ENCODE peak calls at places on chromosome 21, in eight cellular contexts. One of them, this sample, is unnamed.

GRCh38 chr21:18677632-18678031 is 274.0 kb upstream of the TMPRSS15 start:
- DNase-seq in IMR-90: no peak
- DNase-seq in left lung: no peak
- DNase-seq in cardiac muscle cell: no peak
- DNase-seq in osteoblast: no peak
- DNase-seq in MM.1S: no peak
- DNase-seq in endodermal cell: no peak
- DNase-seq in heart right ventricle: no peak
- DNase-seq in this sample: no peak

GRCh38 chr21:42237577-42237976 is 18.6 kb downstream of the ABCG1 start:
- DNase-seq in IMR-90: no peak
- DNase-seq in osteoblast: peak; percentile 67
- DNase-seq in left lung: no peak
- DNase-seq in heart right ventricle: no peak
- DNase-seq in cardiac muscle cell: no peak
- DNase-seq in endodermal cell: no peak
- DNase-seq in MM.1S: no peak
- DNase-seq in this sample: no peak

GRCh38 chr21:38489729-38490128 is 8.5 kb downstream of the ERG start:
- DNase-seq in endodermal cell: no peak
- DNase-seq in heart right ventricle: no peak
- DNase-seq in MM.1S: no peak
- DNase-seq in cardiac muscle cell: no peak
- DNase-seq in left lung: no peak
- DNase-seq in IMR-90: no peak
- DNase-seq in osteoblast: no peak
- DNase-seq in this sample: no peak

GRCh38 chr21:45768741-45769049 is 125.2 kb downstream of the PCBP3 start:
- DNase-seq in MM.1S: no peak
- DNase-seq in IMR-90: no peak
- DNase-seq in left lung: peak; percentile 74
- DNase-seq in endodermal cell: peak; percentile 69
- DNase-seq in osteoblast: no peak
- DNase-seq in cardiac muscle cell: no peak
- DNase-seq in heart right ventricle: no peak
- DNase-seq in this sample: peak; percentile 22

GRCh38 chr21:34812510-34813265 is 143.9 kb downstream of the CLIC6 start:
- DNase-seq in left lung: no peak
- DNase-seq in MM.1S: no peak
- DNase-seq in IMR-90: peak; percentile 99
- DNase-seq in cardiac muscle cell: peak; percentile 58
- DNase-seq in osteoblast: peak; percentile 82
- DNase-seq in endodermal cell: no peak
- DNase-seq in heart right ventricle: no peak
- DNase-seq in this sample: peak; percentile 93

GRCh38 chr21:17436626-17437111 is 76.2 kb upstream of the CXADR start:
- DNase-seq in osteoblast: no peak
- DNase-seq in MM.1S: no peak
- DNase-seq in left lung: no peak
- DNase-seq in endodermal cell: no peak
- DNase-seq in cardiac muscle cell: peak; percentile 62
- DNase-seq in heart right ventricle: no peak
- DNase-seq in IMR-90: no peak
- DNase-seq in this sample: no peak

GRCh38 chr21:34126691-34127090 is 53.3 kb downstream of the MRPS6 start:
- DNase-seq in left lung: no peak
- DNase-seq in MM.1S: no peak
- DNase-seq in endodermal cell: no peak
- DNase-seq in heart right ventricle: no peak
- DNase-seq in osteoblast: no peak
- DNase-seq in cardiac muscle cell: no peak
- DNase-seq in IMR-90: peak; percentile 85
- DNase-seq in this sample: no peak

GRCh38 chr21:36395353-36396111 is 10.3 kb downstream of the CHAF1B start:
- DNase-seq in left lung: no peak
- DNase-seq in heart right ventricle: no peak
- DNase-seq in cardiac muscle cell: no peak
- DNase-seq in IMR-90: no peak
- DNase-seq in endodermal cell: no peak
- DNase-seq in osteoblast: no peak
- DNase-seq in MM.1S: no peak
- DNase-seq in this sample: no peak

GRCh38 chr21:36111238-36111637 is 23.6 kb upstream of the CBR3 start:
- DNase-seq in endodermal cell: no peak
- DNase-seq in left lung: peak; percentile 80
- DNase-seq in heart right ventricle: no peak
- DNase-seq in cardiac muscle cell: no peak
- DNase-seq in MM.1S: no peak
- DNase-seq in IMR-90: no peak
- DNase-seq in osteoblast: no peak
- DNase-seq in this sample: no peak

GRCh38 chr21:31335957-31336738 is 7.9 kb downstream of the TIAM1 start:
- DNase-seq in MM.1S: no peak
- DNase-seq in cardiac muscle cell: peak; percentile 86
- DNase-seq in heart right ventricle: peak; percentile 29
- DNase-seq in left lung: no peak
- DNase-seq in endodermal cell: no peak
- DNase-seq in osteoblast: peak; percentile 94
- DNase-seq in IMR-90: peak; percentile 95
- DNase-seq in this sample: peak; percentile 96

GRCh38 chr21:34988139-34988538 is 61.0 kb downstream of the RUNX1 start:
- DNase-seq in heart right ventricle: no peak
- DNase-seq in IMR-90: no peak
- DNase-seq in osteoblast: no peak
- DNase-seq in MM.1S: no peak
- DNase-seq in left lung: no peak
- DNase-seq in cardiac muscle cell: no peak
- DNase-seq in endodermal cell: no peak
- DNase-seq in this sample: no peak

GRCh38 chr21:44338971-44339910 is at the start of gene CFAP410:
- DNase-seq in heart right ventricle: peak; percentile 92
- DNase-seq in cardiac muscle cell: peak; percentile 98
- DNase-seq in left lung: peak; percentile 97
- DNase-seq in MM.1S: peak; percentile 99
- DNase-seq in IMR-90: peak; percentile 94
- DNase-seq in osteoblast: peak; percentile 100
- DNase-seq in endodermal cell: peak; percentile 97
- DNase-seq in this sample: peak; percentile 96

GRCh38 chr21:44618909-44619308 is 7.0 kb downstream of the KRTAP10-8 start:
- DNase-seq in left lung: no peak
- DNase-seq in MM.1S: no peak
- DNase-seq in osteoblast: no peak
- DNase-seq in heart right ventricle: no peak
- DNase-seq in cardiac muscle cell: no peak
- DNase-seq in endodermal cell: no peak
- DNase-seq in IMR-90: no peak
- DNase-seq in this sample: peak; percentile 19

GRCh38 chr21:43687566-43688395 is 28.4 kb downstream of the RRP1B start:
- DNase-seq in osteoblast: peak; percentile 29
- DNase-seq in MM.1S: no peak
- DNase-seq in cardiac muscle cell: no peak
- DNase-seq in heart right ventricle: peak; percentile 22
- DNase-seq in IMR-90: no peak
- DNase-seq in left lung: no peak
- DNase-seq in endodermal cell: no peak
- DNase-seq in this sample: no peak

GRCh38 chr21:36799869-36800268 is 101.0 kb downstream of the SIM2 start:
- DNase-seq in heart right ventricle: no peak
- DNase-seq in cardiac muscle cell: no peak
- DNase-seq in MM.1S: no peak
- DNase-seq in osteoblast: no peak
- DNase-seq in endodermal cell: no peak
- DNase-seq in left lung: no peak
- DNase-seq in IMR-90: peak; percentile 72
- DNase-seq in this sample: no peak

GRCh38 chr21:42558846-42559245 is 45.2 kb downstream of the SLC37A1 start:
- DNase-seq in cardiac muscle cell: no peak
- DNase-seq in left lung: peak; percentile 51
- DNase-seq in heart right ventricle: no peak
- DNase-seq in IMR-90: no peak
- DNase-seq in endodermal cell: no peak
- DNase-seq in osteoblast: no peak
- DNase-seq in MM.1S: no peak
- DNase-seq in this sample: no peak

GRCh38 chr21:36211660-36212512 is 55.3 kb downstream of the DOP1B start:
- DNase-seq in left lung: no peak
- DNase-seq in MM.1S: no peak
- DNase-seq in IMR-90: peak; percentile 93
- DNase-seq in osteoblast: peak; percentile 95
- DNase-seq in cardiac muscle cell: peak; percentile 57
- DNase-seq in heart right ventricle: no peak
- DNase-seq in endodermal cell: no peak
- DNase-seq in this sample: peak; percentile 91

GRCh38 chr21:41926807-41927171 is 27.0 kb downstream of the C2CD2 start:
- DNase-seq in osteoblast: no peak
- DNase-seq in endodermal cell: no peak
- DNase-seq in IMR-90: no peak
- DNase-seq in MM.1S: no peak
- DNase-seq in cardiac muscle cell: no peak
- DNase-seq in heart right ventricle: no peak
- DNase-seq in left lung: no peak
- DNase-seq in this sample: no peak

GRCh38 chr21:35328856-35329455 is 279.9 kb upstream of the RUNX1 start:
- DNase-seq in endodermal cell: no peak
- DNase-seq in IMR-90: no peak
- DNase-seq in left lung: no peak
- DNase-seq in MM.1S: no peak
- DNase-seq in heart right ventricle: no peak
- DNase-seq in cardiac muscle cell: no peak
- DNase-seq in osteoblast: no peak
- DNase-seq in this sample: no peak

GRCh38 chr21:38944903-38945302 is 139.2 kb downstream of the ETS2 start:
- DNase-seq in endodermal cell: peak; percentile 72
- DNase-seq in osteoblast: no peak
- DNase-seq in IMR-90: no peak
- DNase-seq in heart right ventricle: no peak
- DNase-seq in MM.1S: no peak
- DNase-seq in left lung: no peak
- DNase-seq in cardiac muscle cell: no peak
- DNase-seq in this sample: no peak

GRCh38 chr21:42243026-42243425 is 24.1 kb downstream of the ABCG1 start:
- DNase-seq in heart right ventricle: no peak
- DNase-seq in cardiac muscle cell: no peak
- DNase-seq in MM.1S: no peak
- DNase-seq in endodermal cell: no peak
- DNase-seq in osteoblast: no peak
- DNase-seq in IMR-90: no peak
- DNase-seq in left lung: peak; percentile 39
- DNase-seq in this sample: no peak

GRCh38 chr21:29678616-29679015 is 261.2 kb downstream of the GRIK1 start:
- DNase-seq in IMR-90: no peak
- DNase-seq in cardiac muscle cell: peak; percentile 6
- DNase-seq in endodermal cell: no peak
- DNase-seq in osteoblast: no peak
- DNase-seq in heart right ventricle: no peak
- DNase-seq in MM.1S: no peak
- DNase-seq in left lung: no peak
- DNase-seq in this sample: no peak
- H3K27ac ChIP-seq in IMR-90: no peak overlapping the region
- H3K27ac ChIP-seq in cardiac muscle cell: no peak overlapping the region
- H3K27ac ChIP-seq in endodermal cell: no peak overlapping the region
- H3K27ac ChIP-seq in osteoblast: no peak overlapping the region
- H3K27ac ChIP-seq in heart right ventricle: no peak overlapping the region
- H3K27ac ChIP-seq in MM.1S: no peak overlapping the region
- H3K27ac ChIP-seq in left lung: no peak overlapping the region
- H3K27ac ChIP-seq in this sample: no peak overlapping the region

DNA sequence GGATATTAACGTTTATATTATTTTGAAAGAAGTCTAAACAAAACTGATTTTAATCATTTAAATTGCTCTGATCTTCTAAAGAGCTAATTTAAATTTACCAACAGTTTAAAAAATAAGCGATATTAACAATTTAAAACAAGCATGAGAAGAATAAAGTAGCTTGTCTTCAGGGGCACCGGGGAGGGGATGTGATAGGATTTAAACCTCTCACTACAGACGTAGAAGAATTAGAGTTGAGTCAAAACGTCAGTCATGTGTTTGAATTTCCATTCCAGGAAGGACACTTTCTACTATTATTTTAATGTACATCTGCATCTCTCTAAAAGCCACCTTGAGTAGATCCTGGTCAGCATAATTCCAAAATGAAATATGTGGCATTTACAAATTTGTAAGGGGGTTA is 58.2 kb upstream of the TPTE start:
- DNase-seq in heart right ventricle: no peak
- DNase-seq in endodermal cell: no peak
- DNase-seq in IMR-90: no peak
- DNase-seq in left lung: no peak
- DNase-seq in osteoblast: peak; percentile 72
- DNase-seq in cardiac muscle cell: no peak
- DNase-seq in MM.1S: no peak
- DNase-seq in this sample: no peak
- H3K9me3 ChIP-seq in heart right ventricle: peaks cover 14% of the 10 kb centered on the region
- H3K9me3 ChIP-seq in endodermal cell: peaks cover 92% of the 10 kb centered on the region
- H3K9me3 ChIP-seq in IMR-90: peaks cover 23% of the 10 kb centered on the region
- H3K9me3 ChIP-seq in left lung: no peaks in the 10 kb centered on the region
- H3K9me3 ChIP-seq in osteoblast: peaks cover 17% of the 10 kb centered on the region
- H3K9me3 ChIP-seq in cardiac muscle cell: peaks cover 32% of the 10 kb centered on the region
- H3K9me3 ChIP-seq in MM.1S: no peaks in the 10 kb centered on the region
- H3K9me3 ChIP-seq in this sample: peaks cover 42% of the 10 kb centered on the region

DNA sequence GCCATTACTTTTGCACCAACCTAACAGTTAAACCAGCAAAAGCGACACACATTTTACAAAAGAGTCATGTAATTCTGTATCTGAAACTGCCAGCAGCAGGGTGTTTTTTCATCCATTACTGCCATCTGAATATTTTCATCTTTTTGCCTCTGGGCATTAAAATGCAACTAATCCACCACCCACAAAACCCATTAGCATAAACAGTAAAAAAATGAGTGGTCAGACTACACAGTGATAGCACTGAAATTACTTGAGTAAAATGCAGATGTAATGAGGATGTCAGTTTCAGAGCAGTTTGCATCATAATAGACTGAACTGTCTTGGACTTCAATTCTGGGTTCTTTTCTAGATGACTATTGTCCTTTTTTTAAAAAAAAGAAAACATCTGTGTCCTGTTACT is 132.3 kb downstream of the GABPA start:
- DNase-seq in cardiac muscle cell: no peak
- DNase-seq in MM.1S: no peak
- DNase-seq in endodermal cell: no peak
- DNase-seq in IMR-90: no peak
- DNase-seq in osteoblast: peak; percentile 53
- DNase-seq in left lung: no peak
- DNase-seq in heart right ventricle: no peak
- DNase-seq in this sample: no peak
- H3K27ac ChIP-seq in cardiac muscle cell: no peak overlapping the region
- H3K27ac ChIP-seq in MM.1S: no peak overlapping the region
- H3K27ac ChIP-seq in endodermal cell: no peak overlapping the region
- H3K27ac ChIP-seq in IMR-90: no peak overlapping the region
- H3K27ac ChIP-seq in osteoblast: no peak overlapping the region
- H3K27ac ChIP-seq in left lung: no peak overlapping the region
- H3K27ac ChIP-seq in heart right ventricle: no peak overlapping the region
- H3K27ac ChIP-seq in this sample: no peak overlapping the region

DNA sequence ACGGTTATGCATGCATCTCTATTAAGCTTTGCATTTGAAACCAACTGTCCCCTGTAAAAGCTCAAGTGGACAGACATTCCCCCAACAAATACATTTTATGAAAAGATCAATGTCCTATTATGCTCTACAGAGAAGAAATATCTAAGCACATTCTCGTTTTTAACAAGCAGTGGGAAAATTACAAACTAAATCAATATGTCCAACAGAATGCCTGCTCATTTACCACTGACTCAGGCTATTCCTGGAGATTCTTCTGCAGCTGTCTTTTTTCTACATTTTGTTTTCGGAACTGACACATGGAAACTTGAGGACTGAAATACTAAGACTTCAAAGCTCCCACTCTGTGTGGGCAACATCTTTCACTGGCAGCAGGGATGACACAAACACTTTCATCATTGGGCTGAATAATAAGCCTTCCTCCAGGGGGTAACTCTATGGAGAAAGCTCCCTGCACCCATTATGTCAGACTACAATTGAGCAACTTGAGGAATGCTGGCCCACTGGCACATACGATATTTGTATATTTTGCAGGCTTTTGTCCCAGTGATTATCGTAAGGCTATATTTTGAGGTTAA is 175.6 kb upstream of the NCAM2 start:
- DNase-seq in left lung: no peak
- DNase-seq in MM.1S: no peak
- DNase-seq in osteoblast: no peak
- DNase-seq in heart right ventricle: no peak
- DNase-seq in IMR-90: no peak
- DNase-seq in endodermal cell: no peak
- DNase-seq in cardiac muscle cell: peak; percentile 5
- DNase-seq in this sample: no peak
- H3K9me3 ChIP-seq in left lung: no peaks in the 10 kb centered on the region
- H3K9me3 ChIP-seq in MM.1S: no peaks in the 10 kb centered on the region
- H3K9me3 ChIP-seq in osteoblast: peaks cover 3% of the 10 kb centered on the region
- H3K9me3 ChIP-seq in heart right ventricle: no peaks in the 10 kb centered on the region
- H3K9me3 ChIP-seq in IMR-90: peaks cover 4% of the 10 kb centered on the region
- H3K9me3 ChIP-seq in endodermal cell: peaks cover 11% of the 10 kb centered on the region
- H3K9me3 ChIP-seq in cardiac muscle cell: no peaks in the 10 kb centered on the region
- H3K9me3 ChIP-seq in this sample: no peaks in the 10 kb centered on the region

This sample was measured in PC-3.